ENCODE peak calls at places on chromosomes 13 and 19, in five cellular contexts. K is left ventricle myocardium inferior; M is CD4-positive, alpha-beta memory T cell; E is kidney; X is GM23338. W is an unnamed sample. For H3K4me1, the result is how much of the 10 kb centered on the place peaks cover.

GRCh38 chr19:38049105-38049649 is 142.2 kb downstream of the SIPA1L3 start:
- DNase-seq in E (no peak), M (peak), K (no peak), X (no peak), W (no peak)

GRCh38 chr19:20423381-20424207 is 142.0 kb downstream of the ZNF737 start:
- DNase-seq in E (peak), M (peak), X (peak), K (peak), W (peak)

GRCh38 chr13:50130686-50131051 is 115.4 kb downstream of the KCNRG start:
- DNase-seq in M (peak), X (peak), E (peak), K (peak), W (no peak)

GRCh38 chr13:73335938-73336337 is 277.1 kb downstream of the KLF5 start:
- DNase-seq in M (no peak), X (no peak), K (no peak), E (no peak), W (no peak)

GRCh38 chr19:15253513-15253912 is 21.3 kb upstream of the EPHX3 start:
- DNase-seq in M (no peak), K (no peak), E (no peak), X (no peak), W (no peak)

GRCh38 chr13:97261254-97262015 is 39.3 kb downstream of the MBNL2 start:
- DNase-seq in X (no peak), M (no peak), E (no peak), K (no peak), W (no peak)

GRCh38 chr13:31105856-31106255 is 55.8 kb downstream of the HSPH1 start:
- DNase-seq in E (no peak), M (no peak), K (no peak), X (no peak), W (no peak)

GRCh38 chr19:571127-571974 is 1.0 kb upstream of the BSG start:
- DNase-seq in E (peak), M (peak), K (no peak), X (peak), W (no peak)

GRCh38 chr13:91228940-91229339 is 118.5 kb upstream of the MIR17HG start:
- DNase-seq in K (no peak), E (no peak), M (no peak), X (no peak), W (no peak)

GRCh38 chr13:27110056-27110746 is 61.4 kb downstream of the USP12 start:
- DNase-seq in X (no peak), M (no peak), K (no peak), E (no peak), W (no peak)

GRCh38 chr19:751501-752341 is 809 bp downstream of the MISP start:
- DNase-seq in E (peak), X (no peak), K (no peak), M (no peak), W (peak)

GRCh38 chr19:2186071-2186846 is 22.5 kb downstream of the DOT1L start:
- DNase-seq in K (peak), E (peak), M (no peak), X (no peak), W (peak)

GRCh38 chr19:3344608-3345598 is 21.5 kb upstream of the NFIC start:
- DNase-seq in E (peak), M (no peak), X (no peak), K (no peak), W (no peak)

GRCh38 chr19:34096020-34096915 is 76.0 kb upstream of the LSM14A start:
- DNase-seq in X (peak), K (no peak), M (peak), E (no peak), W (no peak)

GRCh38 chr13:98409281-98409680 is 167.6 kb downstream of the STK24 start:
- DNase-seq in E (no peak), M (no peak), X (no peak), K (no peak), W (no peak)

GRCh38 chr19:2235026-2235395 is 1.1 kb downstream of the PLEKHJ1 start:
- DNase-seq in K (no peak), X (no peak), M (no peak), E (no peak), W (no peak)

GRCh38 chr19:41619018-41619571 is 7.8 kb downstream of the CEACAM4 start:
- DNase-seq in K (no peak), X (no peak), E (no peak), M (no peak), W (no peak)

GRCh38 chr19:3443840-3444694 is 36.3 kb downstream of the SMIM24 start:
- DNase-seq in X (peak), M (no peak), E (no peak), K (peak), W (no peak)

GRCh38 chr13:102679449-102680132 is 15.3 kb downstream of the METTL21C start:
- DNase-seq in X (no peak), K (no peak), M (no peak), E (no peak), W (no peak)

GRCh38 chr13:77522444-77522843 is 13.1 kb upstream of the SCEL start:
- DNase-seq in E (no peak), K (no peak), M (no peak), X (no peak), W (no peak)

GRCh38 chr13:108328848-108329247 is 59.3 kb downstream of the TNFSF13B start:
- DNase-seq in X (no peak), K (no peak), E (no peak), M (no peak), W (no peak)

GRCh38 chr13:54034047-54034446 is 1005.4 kb downstream of the OLFM4 start:
- DNase-seq in X (no peak), M (no peak), K (no peak), E (no peak), W (no peak)

GRCh38 chr13:113324336-113324882 is 27.4 kb downstream of the LAMP1 start:
- DNase-seq in X (no peak), K (no peak), M (no peak), E (no peak), W (peak)

GRCh38 chr13:19817106-19817505 is 34.4 kb upstream of the PSPC1 start:
- DNase-seq in X (no peak), K (no peak), E (no peak), M (no peak), W (no peak)

GRCh38 chr19:3606174-3606689 is 443 bp downstream of the TBXA2R start:
- DNase-seq in K (no peak), M (no peak), E (peak), X (peak), W (no peak)

GRCh38 chr13:29901714-29902631 is 51.6 kb upstream of the UBL3 start:
- DNase-seq in M (peak), K (peak), E (no peak), X (no peak), W (peak)

GRCh38 chr13:29905845-29906244 is 55.4 kb upstream of the UBL3 start:
- DNase-seq in X (no peak), E (no peak), K (no peak), M (no peak), W (no peak)

GRCh38 chr13:29906432-29907011 is 56.1 kb upstream of the UBL3 start:
- DNase-seq in K (no peak), E (no peak), X (no peak), M (no peak), W (no peak)

GRCh38 chr13:29903524-29903923 is 53.1 kb upstream of the UBL3 start:
- DNase-seq in E (no peak), K (no peak), M (no peak), X (no peak), W (no peak)

GRCh38 chr13:29902632-29903305 is 52.4 kb upstream of the UBL3 start:
- DNase-seq in X (no peak), M (no peak), E (no peak), K (no peak), W (no peak)
- H3K4me3 ChIP-seq in X (no peak), M (peak), E (no peak), K (no peak), W (no peak)

GRCh38 chr19:16605552-16605951 is 22.5 kb downstream of the MED26 start:
- DNase-seq in M (no peak), E (no peak), K (peak), X (no peak), W (no peak)
- H3K4me1 ChIP-seq in M (under half), E (under half), K (half or more), X (under half), W (half or more)

GRCh38 chr19:35168261-35168660 is 13.7 kb downstream of the FXYD5 start:
- DNase-seq in M (no peak), E (no peak), K (no peak), X (no peak), W (no peak)
- H3K4me3 ChIP-seq in M (no peak), E (no peak), K (no peak), X (no peak), W (no peak)

GRCh38 chr19:44752123-44752815 is 3.8 kb downstream of the BCL3 start:
- DNase-seq in E (no peak), K (no peak), M (no peak), X (no peak), W (no peak)
- H3K4me1 ChIP-seq in E (under half), K (half or more), M (half or more), X (under half), W (under half)

GRCh38 chr19:5230730-5231555 is 109.7 kb downstream of the PTPRS start:
- DNase-seq in X (no peak), M (no peak), K (no peak), E (no peak), W (no peak)

GRCh38 chr19:5228932-5229777 is 111.5 kb downstream of the PTPRS start:
- DNase-seq in M (no peak), K (no peak), E (no peak), X (peak), W (no peak)

GRCh38 chr19:5228490-5228889 is 112.1 kb downstream of the PTPRS start:
- DNase-seq in K (no peak), E (no peak), X (no peak), M (no peak), W (no peak)

GRCh38 chr19:5231857-5232503 is 108.6 kb downstream of the PTPRS start:
- DNase-seq in E (no peak), M (no peak), K (no peak), X (no peak), W (no peak)

GRCh38 chr19:5229778-5230165 is 110.8 kb downstream of the PTPRS start:
- DNase-seq in K (no peak), E (no peak), M (no peak), X (no peak), W (no peak)
- H3K4me3 ChIP-seq in K (peak), E (no peak), M (no peak), X (peak), W (peak)

GRCh38 chr13:110339975-110340550 is 33.0 kb downstream of the COL4A2 start:
- DNase-seq in X (no peak), M (no peak), K (no peak), E (no peak), W (no peak)

GRCh38 chr13:110340812-110341444 is 33.8 kb downstream of the COL4A2 start:
- DNase-seq in E (peak), K (peak), M (peak), X (no peak), W (peak)

GRCh38 chr13:110337287-110337686 is 30.2 kb downstream of the COL4A2 start:
- DNase-seq in M (no peak), X (no peak), E (no peak), K (no peak), W (peak)

GRCh38 chr13:110338441-110339101 is 31.5 kb downstream of the COL4A2 start:
- DNase-seq in K (peak), M (no peak), E (no peak), X (no peak), W (peak)

GRCh38 chr13:110339263-110339662 is 32.2 kb downstream of the COL4A2 start:
- DNase-seq in K (no peak), M (no peak), E (no peak), X (no peak), W (no peak)
- H3K4me1 ChIP-seq in K (half or more), M (under half), E (under half), X (under half), W (under half)

W was measured in psoas muscle.